ENCODE peak calls at places on chromosomes 1 and 21, in nine cellular contexts. One of them, this sample, is unnamed.

GRCh38 chr1:912740-913301 is 10.9 kb upstream of the SAMD11 start:
- DNase-seq in foreskin melanocyte: no peak
- DNase-seq in T-helper 2 cell: peak
- DNase-seq in PC-3: no peak
- DNase-seq in T follicular helper cell: no peak
- DNase-seq in stimulated activated CD8-positive, alpha-beta memory T cell treated with anti-CD3 and anti-CD28 coated beads, Interleukin-15, amount 100 ng/mL, for 24 hours: no peak
- DNase-seq in HS-5: no peak
- DNase-seq in neural crest cell: no peak
- DNase-seq in coronary artery: no peak
- DNase-seq in this sample: no peak

GRCh38 chr1:84174051-84174556 is 30.0 kb downstream of the PRKACB start:
- DNase-seq in foreskin melanocyte: peak
- DNase-seq in T-helper 2 cell: no peak
- DNase-seq in PC-3: peak
- DNase-seq in T follicular helper cell: no peak
- DNase-seq in stimulated activated CD8-positive, alpha-beta memory T cell treated with anti-CD3 and anti-CD28 coated beads, Interleukin-15, amount 100 ng/mL, for 24 hours: no peak
- DNase-seq in HS-5: peak
- DNase-seq in neural crest cell: no peak
- DNase-seq in coronary artery: no peak
- DNase-seq in this sample: no peak

GRCh38 chr1:117709398-117709797 is 103.5 kb downstream of the TENT5C start:
- DNase-seq in foreskin melanocyte: no peak
- DNase-seq in T-helper 2 cell: no peak
- DNase-seq in PC-3: no peak
- DNase-seq in T follicular helper cell: no peak
- DNase-seq in stimulated activated CD8-positive, alpha-beta memory T cell treated with anti-CD3 and anti-CD28 coated beads, Interleukin-15, amount 100 ng/mL, for 24 hours: no peak
- DNase-seq in HS-5: no peak
- DNase-seq in neural crest cell: no peak
- DNase-seq in coronary artery: no peak
- DNase-seq in this sample: no peak

GRCh38 chr1:112833806-112834205 is 118.7 kb upstream of the PPM1J start:
- DNase-seq in foreskin melanocyte: no peak
- DNase-seq in T-helper 2 cell: no peak
- DNase-seq in PC-3: no peak
- DNase-seq in T follicular helper cell: no peak
- DNase-seq in stimulated activated CD8-positive, alpha-beta memory T cell treated with anti-CD3 and anti-CD28 coated beads, Interleukin-15, amount 100 ng/mL, for 24 hours: no peak
- DNase-seq in HS-5: no peak
- DNase-seq in neural crest cell: no peak
- DNase-seq in coronary artery: no peak
- DNase-seq in this sample: no peak

GRCh38 chr1:161131721-161132409 is 602 bp downstream of the DEDD start:
- DNase-seq in foreskin melanocyte: no peak
- DNase-seq in T-helper 2 cell: no peak
- DNase-seq in PC-3: no peak
- DNase-seq in T follicular helper cell: no peak
- DNase-seq in stimulated activated CD8-positive, alpha-beta memory T cell treated with anti-CD3 and anti-CD28 coated beads, Interleukin-15, amount 100 ng/mL, for 24 hours: no peak
- DNase-seq in HS-5: no peak
- DNase-seq in neural crest cell: no peak
- DNase-seq in coronary artery: peak
- DNase-seq in this sample: no peak

GRCh38 chr1:212733109-212733508 is 33.5 kb upstream of the BATF3 start:
- DNase-seq in foreskin melanocyte: no peak
- DNase-seq in T-helper 2 cell: no peak
- DNase-seq in PC-3: no peak
- DNase-seq in T follicular helper cell: no peak
- DNase-seq in stimulated activated CD8-positive, alpha-beta memory T cell treated with anti-CD3 and anti-CD28 coated beads, Interleukin-15, amount 100 ng/mL, for 24 hours: no peak
- DNase-seq in HS-5: no peak
- DNase-seq in neural crest cell: no peak
- DNase-seq in coronary artery: no peak
- DNase-seq in this sample: no peak

GRCh38 chr1:29469457-29469856 is 233.1 kb downstream of the PTPRU start:
- DNase-seq in foreskin melanocyte: no peak
- DNase-seq in T-helper 2 cell: no peak
- DNase-seq in PC-3: no peak
- DNase-seq in T follicular helper cell: no peak
- DNase-seq in stimulated activated CD8-positive, alpha-beta memory T cell treated with anti-CD3 and anti-CD28 coated beads, Interleukin-15, amount 100 ng/mL, for 24 hours: no peak
- DNase-seq in HS-5: no peak
- DNase-seq in neural crest cell: no peak
- DNase-seq in coronary artery: no peak
- DNase-seq in this sample: no peak

GRCh38 chr1:166839600-166840308 is 479 bp downstream of the POGK start:
- DNase-seq in foreskin melanocyte: peak
- DNase-seq in T-helper 2 cell: peak
- DNase-seq in PC-3: peak
- DNase-seq in T follicular helper cell: peak
- DNase-seq in stimulated activated CD8-positive, alpha-beta memory T cell treated with anti-CD3 and anti-CD28 coated beads, Interleukin-15, amount 100 ng/mL, for 24 hours: peak
- DNase-seq in HS-5: no peak
- DNase-seq in neural crest cell: peak
- DNase-seq in coronary artery: no peak
- DNase-seq in this sample: peak

GRCh38 chr1:108695515-108695914 is 3.4 kb downstream of the PRPF38B start:
- DNase-seq in foreskin melanocyte: no peak
- DNase-seq in T-helper 2 cell: no peak
- DNase-seq in PC-3: no peak
- DNase-seq in T follicular helper cell: no peak
- DNase-seq in stimulated activated CD8-positive, alpha-beta memory T cell treated with anti-CD3 and anti-CD28 coated beads, Interleukin-15, amount 100 ng/mL, for 24 hours: no peak
- DNase-seq in HS-5: no peak
- DNase-seq in neural crest cell: no peak
- DNase-seq in coronary artery: no peak
- DNase-seq in this sample: no peak

GRCh38 chr1:171084879-171085278 is 5.8 kb upstream of the FMO3 start:
- DNase-seq in foreskin melanocyte: no peak
- DNase-seq in T-helper 2 cell: no peak
- DNase-seq in PC-3: no peak
- DNase-seq in T follicular helper cell: no peak
- DNase-seq in stimulated activated CD8-positive, alpha-beta memory T cell treated with anti-CD3 and anti-CD28 coated beads, Interleukin-15, amount 100 ng/mL, for 24 hours: no peak
- DNase-seq in HS-5: no peak
- DNase-seq in neural crest cell: no peak
- DNase-seq in coronary artery: no peak
- DNase-seq in this sample: no peak

GRCh38 chr21:45224189-45224938 is 63.3 kb downstream of the POFUT2 start:
- DNase-seq in foreskin melanocyte: no peak
- DNase-seq in T-helper 2 cell: peak
- DNase-seq in PC-3: no peak
- DNase-seq in T follicular helper cell: peak
- DNase-seq in stimulated activated CD8-positive, alpha-beta memory T cell treated with anti-CD3 and anti-CD28 coated beads, Interleukin-15, amount 100 ng/mL, for 24 hours: no peak
- DNase-seq in HS-5: no peak
- DNase-seq in neural crest cell: no peak
- DNase-seq in coronary artery: no peak
- DNase-seq in this sample: peak

GRCh38 chr1:42002220-42002619 is 83.5 kb upstream of the HIVEP3 start:
- DNase-seq in foreskin melanocyte: no peak
- DNase-seq in T-helper 2 cell: no peak
- DNase-seq in PC-3: no peak
- DNase-seq in T follicular helper cell: no peak
- DNase-seq in stimulated activated CD8-positive, alpha-beta memory T cell treated with anti-CD3 and anti-CD28 coated beads, Interleukin-15, amount 100 ng/mL, for 24 hours: no peak
- DNase-seq in HS-5: no peak
- DNase-seq in neural crest cell: no peak
- DNase-seq in coronary artery: no peak
- DNase-seq in this sample: no peak

GRCh38 chr1:202821467-202821866 is 10.7 kb downstream of the PCAT6 start:
- DNase-seq in foreskin melanocyte: peak
- DNase-seq in T-helper 2 cell: no peak
- DNase-seq in PC-3: no peak
- DNase-seq in T follicular helper cell: no peak
- DNase-seq in stimulated activated CD8-positive, alpha-beta memory T cell treated with anti-CD3 and anti-CD28 coated beads, Interleukin-15, amount 100 ng/mL, for 24 hours: no peak
- DNase-seq in HS-5: no peak
- DNase-seq in neural crest cell: no peak
- DNase-seq in coronary artery: no peak
- DNase-seq in this sample: no peak

GRCh38 chr1:172497230-172497629 is 35.7 kb upstream of the SUCO start:
- DNase-seq in foreskin melanocyte: peak
- DNase-seq in T-helper 2 cell: no peak
- DNase-seq in PC-3: peak
- DNase-seq in T follicular helper cell: no peak
- DNase-seq in stimulated activated CD8-positive, alpha-beta memory T cell treated with anti-CD3 and anti-CD28 coated beads, Interleukin-15, amount 100 ng/mL, for 24 hours: no peak
- DNase-seq in HS-5: no peak
- DNase-seq in neural crest cell: peak
- DNase-seq in coronary artery: no peak
- DNase-seq in this sample: no peak